ENCODE peak calls at places on chromosome 3, in ten cellular contexts. One of them, this sample, is unnamed. For H3K27me3 and H3K4me1, the result is how much of the 10 kb centered on the place peaks cover.

GRCh38 chr3:45896069-45896468 is 9.7 kb downstream of the CCR9 start:
- DNase-seq in DND-41: no peak
- DNase-seq in fibroblast of lung: no peak
- DNase-seq in PC-9: no peak
- DNase-seq in MM.1S: no peak
- DNase-seq in IMR-90: no peak
- DNase-seq in sigmoid colon: no peak
- DNase-seq in mammary epithelial cell: no peak
- DNase-seq in breast epithelium: no peak
- DNase-seq in H1: no peak
- DNase-seq in this sample: no peak

GRCh38 chr3:196726788-196727675 is 12.6 kb upstream of the PAK2 start:
- DNase-seq in PC-9: peak
- DNase-seq in breast epithelium: no peak
- DNase-seq in sigmoid colon: no peak
- DNase-seq in DND-41: no peak
- DNase-seq in mammary epithelial cell: peak
- DNase-seq in fibroblast of lung: peak
- DNase-seq in H1: no peak
- DNase-seq in IMR-90: peak
- DNase-seq in MM.1S: no peak
- DNase-seq in this sample: no peak

GRCh38 chr3:148006508-148006907 is 597.3 kb downstream of the ZIC1 start:
- DNase-seq in IMR-90: peak
- DNase-seq in PC-9: no peak
- DNase-seq in H1: no peak
- DNase-seq in sigmoid colon: no peak
- DNase-seq in DND-41: no peak
- DNase-seq in MM.1S: peak
- DNase-seq in breast epithelium: no peak
- DNase-seq in fibroblast of lung: peak
- DNase-seq in mammary epithelial cell: peak
- DNase-seq in this sample: no peak

GRCh38 chr3:65177879-65178484 is 490.2 kb upstream of the ADAMTS9 start:
- DNase-seq in MM.1S: no peak
- DNase-seq in sigmoid colon: no peak
- DNase-seq in breast epithelium: no peak
- DNase-seq in IMR-90: no peak
- DNase-seq in fibroblast of lung: peak
- DNase-seq in DND-41: no peak
- DNase-seq in PC-9: no peak
- DNase-seq in H1: no peak
- DNase-seq in mammary epithelial cell: peak
- DNase-seq in this sample: no peak

GRCh38 chr3:129120254-129121004 is 1.2 kb downstream of the RAB43 start:
- DNase-seq in sigmoid colon: peak
- DNase-seq in PC-9: peak
- DNase-seq in fibroblast of lung: peak
- DNase-seq in mammary epithelial cell: peak
- DNase-seq in DND-41: peak
- DNase-seq in IMR-90: peak
- DNase-seq in H1: peak
- DNase-seq in breast epithelium: peak
- DNase-seq in MM.1S: peak
- DNase-seq in this sample: peak

GRCh38 chr3:12413721-12414255 is 70.5 kb upstream of the TSEN2 start:
- DNase-seq in breast epithelium: no peak
- DNase-seq in IMR-90: no peak
- DNase-seq in MM.1S: no peak
- DNase-seq in PC-9: no peak
- DNase-seq in H1: no peak
- DNase-seq in fibroblast of lung: no peak
- DNase-seq in DND-41: no peak
- DNase-seq in mammary epithelial cell: no peak
- DNase-seq in sigmoid colon: no peak
- DNase-seq in this sample: no peak

GRCh38 chr3:62497156-62497555 is 123.8 kb upstream of the FEZF2 start:
- DNase-seq in MM.1S: no peak
- DNase-seq in breast epithelium: no peak
- DNase-seq in fibroblast of lung: no peak
- DNase-seq in mammary epithelial cell: no peak
- DNase-seq in IMR-90: no peak
- DNase-seq in sigmoid colon: no peak
- DNase-seq in H1: no peak
- DNase-seq in PC-9: no peak
- DNase-seq in DND-41: no peak
- DNase-seq in this sample: no peak

GRCh38 chr3:169512991-169513390 is 150.5 kb downstream of the MECOM start:
- DNase-seq in fibroblast of lung: no peak
- DNase-seq in mammary epithelial cell: no peak
- DNase-seq in DND-41: no peak
- DNase-seq in PC-9: no peak
- DNase-seq in breast epithelium: no peak
- DNase-seq in H1: no peak
- DNase-seq in IMR-90: no peak
- DNase-seq in MM.1S: no peak
- DNase-seq in sigmoid colon: no peak
- DNase-seq in this sample: no peak

GRCh38 chr3:98057631-98058030 is 22.5 kb upstream of the GABRR3 start:
- DNase-seq in MM.1S: no peak
- DNase-seq in mammary epithelial cell: no peak
- DNase-seq in DND-41: no peak
- DNase-seq in PC-9: no peak
- DNase-seq in H1: no peak
- DNase-seq in sigmoid colon: no peak
- DNase-seq in breast epithelium: no peak
- DNase-seq in IMR-90: no peak
- DNase-seq in fibroblast of lung: no peak
- DNase-seq in this sample: no peak

GRCh38 chr3:142850395-142851023 is 38.4 kb downstream of the PCOLCE2 start:
- DNase-seq in DND-41: no peak
- DNase-seq in sigmoid colon: no peak
- DNase-seq in PC-9: peak
- DNase-seq in H1: no peak
- DNase-seq in fibroblast of lung: peak
- DNase-seq in mammary epithelial cell: peak
- DNase-seq in MM.1S: no peak
- DNase-seq in breast epithelium: no peak
- DNase-seq in IMR-90: peak
- DNase-seq in this sample: peak

GRCh38 chr3:170740285-170740684 is 129.7 kb downstream of the RPL22L1 start:
- DNase-seq in MM.1S: no peak
- DNase-seq in sigmoid colon: no peak
- DNase-seq in IMR-90: no peak
- DNase-seq in PC-9: no peak
- DNase-seq in fibroblast of lung: no peak
- DNase-seq in breast epithelium: no peak
- DNase-seq in mammary epithelial cell: no peak
- DNase-seq in H1: no peak
- DNase-seq in DND-41: no peak
- DNase-seq in this sample: no peak

GRCh38 chr3:193560870-193561269 is 6.2 kb upstream of the ATP13A4 start:
- DNase-seq in sigmoid colon: no peak
- DNase-seq in MM.1S: no peak
- DNase-seq in fibroblast of lung: no peak
- DNase-seq in DND-41: no peak
- DNase-seq in IMR-90: no peak
- DNase-seq in H1: no peak
- DNase-seq in PC-9: no peak
- DNase-seq in mammary epithelial cell: no peak
- DNase-seq in breast epithelium: no peak
- DNase-seq in this sample: no peak

GRCh38 chr3:43185256-43185655 is 79.4 kb upstream of the POMGNT2 start:
- DNase-seq in DND-41: no peak
- DNase-seq in MM.1S: no peak
- DNase-seq in fibroblast of lung: no peak
- DNase-seq in mammary epithelial cell: no peak
- DNase-seq in sigmoid colon: no peak
- DNase-seq in PC-9: no peak
- DNase-seq in IMR-90: no peak
- DNase-seq in H1: no peak
- DNase-seq in breast epithelium: no peak
- DNase-seq in this sample: no peak

GRCh38 chr3:118628704-118629341 is 405.8 kb downstream of the IGSF11 start:
- DNase-seq in IMR-90: peak
- DNase-seq in DND-41: peak
- DNase-seq in PC-9: no peak
- DNase-seq in sigmoid colon: peak
- DNase-seq in mammary epithelial cell: peak
- DNase-seq in H1: peak
- DNase-seq in fibroblast of lung: peak
- DNase-seq in MM.1S: peak
- DNase-seq in breast epithelium: no peak
- DNase-seq in this sample: peak

DNA sequence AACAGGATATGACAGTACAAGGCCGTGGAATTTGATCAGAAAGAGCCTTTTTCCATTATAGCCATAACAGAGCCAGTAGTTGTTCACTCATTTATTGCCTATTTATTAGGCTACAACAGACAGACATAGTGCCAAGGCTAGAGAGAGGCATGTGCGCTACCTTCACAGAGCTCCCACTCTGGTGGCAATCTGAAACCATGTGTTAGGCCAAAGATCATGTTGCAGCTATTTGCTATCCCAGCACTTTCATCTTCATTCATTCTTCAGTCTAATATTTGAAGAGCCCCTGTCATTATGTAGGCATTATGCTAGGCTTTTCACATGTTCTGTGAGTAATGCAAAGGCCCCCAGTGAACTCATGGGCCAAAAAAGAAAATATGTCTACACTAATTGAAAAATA is 404.8 kb downstream of the IGSF11 start:
- DNase-seq in DND-41: no peak
- DNase-seq in IMR-90: no peak
- DNase-seq in H1: no peak
- DNase-seq in breast epithelium: no peak
- DNase-seq in fibroblast of lung: no peak
- DNase-seq in PC-9: no peak
- DNase-seq in mammary epithelial cell: no peak
- DNase-seq in sigmoid colon: no peak
- DNase-seq in MM.1S: no peak
- DNase-seq in this sample: no peak
- H3K27me3 ChIP-seq in DND-41: under half
- H3K27me3 ChIP-seq in IMR-90: under half
- H3K27me3 ChIP-seq in H1: under half
- H3K27me3 ChIP-seq in breast epithelium: under half
- H3K27me3 ChIP-seq in fibroblast of lung: under half
- H3K27me3 ChIP-seq in PC-9: under half
- H3K27me3 ChIP-seq in mammary epithelial cell: under half
- H3K27me3 ChIP-seq in sigmoid colon: under half
- H3K27me3 ChIP-seq in MM.1S: under half
- H3K27me3 ChIP-seq in this sample: under half

DNA sequence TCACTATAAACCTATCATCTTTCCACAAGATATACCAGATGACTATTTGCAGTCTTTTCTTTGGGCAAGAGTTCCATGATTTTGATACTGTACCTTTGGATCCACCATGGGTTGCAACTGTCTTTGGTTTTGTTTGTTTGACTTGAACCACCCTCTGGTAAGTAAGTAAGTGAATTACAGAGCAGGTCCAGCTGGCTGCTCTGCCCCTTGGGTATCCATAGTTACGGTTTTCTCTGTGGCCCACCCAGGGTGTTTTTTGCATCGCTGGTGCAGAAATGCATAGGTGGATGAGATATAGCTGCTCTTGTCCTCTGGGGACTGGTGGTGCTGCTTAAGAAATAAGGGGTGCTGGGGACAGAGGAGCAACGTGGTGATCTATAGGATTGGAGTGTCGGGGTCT is 33.8 kb downstream of the CHDH start:
- DNase-seq in mammary epithelial cell: no peak
- DNase-seq in MM.1S: no peak
- DNase-seq in H1: no peak
- DNase-seq in IMR-90: no peak
- DNase-seq in DND-41: no peak
- DNase-seq in PC-9: no peak
- DNase-seq in sigmoid colon: peak
- DNase-seq in fibroblast of lung: no peak
- DNase-seq in breast epithelium: no peak
- DNase-seq in this sample: no peak
- TF ChIP-seq CTCF in mammary epithelial cell: peak
- TF ChIP-seq CTCF in MM.1S: no peak
- TF ChIP-seq CTCF in H1: peak
- TF ChIP-seq CTCF in IMR-90: no peak
- TF ChIP-seq CTCF in DND-41: no peak
- TF ChIP-seq CTCF in PC-9: no peak
- TF ChIP-seq CTCF in sigmoid colon: no peak
- TF ChIP-seq CTCF in fibroblast of lung: no peak
- TF ChIP-seq CTCF in breast epithelium: no peak
- TF ChIP-seq CTCF in this sample: no peak

GRCh38 chr3:184562146-184562861 is 719 bp downstream of the EPHB3 start:
- DNase-seq in mammary epithelial cell: no peak
- DNase-seq in DND-41: no peak
- DNase-seq in PC-9: no peak
- DNase-seq in IMR-90: no peak
- DNase-seq in H1: no peak
- DNase-seq in sigmoid colon: no peak
- DNase-seq in fibroblast of lung: no peak
- DNase-seq in breast epithelium: no peak
- DNase-seq in MM.1S: no peak
- DNase-seq in this sample: peak
- H3K4me1 ChIP-seq in mammary epithelial cell: half or more
- H3K4me1 ChIP-seq in DND-41: under half
- H3K4me1 ChIP-seq in PC-9: half or more
- H3K4me1 ChIP-seq in IMR-90: under half
- H3K4me1 ChIP-seq in H1: under half
- H3K4me1 ChIP-seq in sigmoid colon: half or more
- H3K4me1 ChIP-seq in fibroblast of lung: under half
- H3K4me1 ChIP-seq in breast epithelium: under half
- H3K4me1 ChIP-seq in MM.1S: under half
- H3K4me1 ChIP-seq in this sample: under half

DNA sequence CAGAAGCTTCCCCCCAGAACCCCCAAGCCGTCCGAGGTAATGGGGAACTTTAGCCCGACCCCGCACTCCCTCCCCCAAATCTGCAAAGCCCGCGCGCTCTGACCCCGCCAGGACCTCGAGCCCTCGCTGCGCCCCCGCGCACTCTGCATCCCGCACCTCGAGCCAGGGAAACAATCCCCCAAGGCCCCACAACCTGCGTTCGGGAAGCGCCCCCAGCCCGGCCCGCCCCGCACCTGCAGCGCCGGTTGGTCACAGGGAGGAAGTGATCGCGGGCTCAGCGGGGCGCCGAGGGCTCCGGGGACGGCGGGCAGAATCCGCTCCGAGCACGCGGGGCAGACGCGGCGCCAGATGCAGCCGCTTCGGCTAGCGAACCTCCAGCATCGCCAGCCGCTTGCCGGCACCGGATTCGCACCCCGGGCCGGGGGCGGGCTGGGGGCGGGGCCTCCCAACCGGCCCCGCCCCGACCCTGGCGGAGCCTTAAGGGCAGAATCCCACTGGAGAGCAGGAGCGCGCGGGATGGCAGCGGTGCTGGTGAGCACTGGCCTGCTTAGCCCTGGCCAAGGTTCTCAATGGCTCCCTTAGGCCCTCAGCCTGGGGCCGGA is at the start of gene CAMKV:
- DNase-seq in DND-41: peak
- DNase-seq in sigmoid colon: no peak
- DNase-seq in mammary epithelial cell: no peak
- DNase-seq in IMR-90: no peak
- DNase-seq in PC-9: no peak
- DNase-seq in fibroblast of lung: no peak
- DNase-seq in MM.1S: no peak
- DNase-seq in breast epithelium: no peak
- DNase-seq in H1: peak
- DNase-seq in this sample: no peak
- H3K27me3 ChIP-seq in DND-41: under half
- H3K27me3 ChIP-seq in sigmoid colon: under half
- H3K27me3 ChIP-seq in mammary epithelial cell: under half
- H3K27me3 ChIP-seq in IMR-90: half or more
- H3K27me3 ChIP-seq in PC-9: under half
- H3K27me3 ChIP-seq in fibroblast of lung: under half
- H3K27me3 ChIP-seq in MM.1S: under half
- H3K27me3 ChIP-seq in breast epithelium: under half
- H3K27me3 ChIP-seq in H1: under half
- H3K27me3 ChIP-seq in this sample: half or more

This sample was measured in left lung.